ENCODE peak calls at places on chromosomes 5 and 9, in five cellular contexts. A, L, V, K and X are unnamed samples.

GRCh38 chr5:142073617-142074405 is 34.8 kb upstream of the NDFIP1 start:
- DNase-seq in A (no peak), L (no peak), V (no peak), K (no peak), X (no peak)

GRCh38 chr9:34276772-34277171 is 52.3 kb downstream of the KIF24 start:
- DNase-seq in A (no peak), L (no peak), V (no peak), K (no peak), X (no peak)

GRCh38 chr5:91146221-91146620 is 236.9 kb downstream of the ARRDC3 start:
- DNase-seq in A (no peak), L (no peak), V (no peak), K (no peak), X (no peak)

GRCh38 chr9:133144142-133144886 is 19.4 kb downstream of the GBGT1 start:
- DNase-seq in A (peak), L (peak), V (peak), K (no peak), X (peak)

GRCh38 chr5:14958196-14958595 is 86.6 kb upstream of the ANKH start:
- DNase-seq in A (no peak), L (peak), V (no peak), K (no peak), X (no peak)

GRCh38 chr5:41788800-41789395 is 81.3 kb downstream of the OXCT1 start:
- DNase-seq in A (no peak), L (no peak), V (no peak), K (no peak), X (no peak)

GRCh38 chr5:152817311-152817710 is 412.2 kb upstream of the NMUR2 start:
- DNase-seq in A (no peak), L (no peak), V (no peak), K (no peak), X (no peak)

GRCh38 chr5:74199436-74200210 is 440.9 kb downstream of the ENC1 start:
- DNase-seq in A (no peak), L (no peak), V (no peak), K (no peak), X (no peak)

GRCh38 chr5:55885359-55885758 is 34.2 kb downstream of the IL31RA start:
- DNase-seq in A (no peak), L (no peak), V (no peak), K (no peak), X (no peak)

GRCh38 chr9:136289651-136290507 is 14.0 kb downstream of the CCDC187 start:
- DNase-seq in A (no peak), L (no peak), V (no peak), K (no peak), X (no peak)

GRCh38 chr9:89786650-89787049 is 181.8 kb downstream of the GADD45G start:
- DNase-seq in A (no peak), L (no peak), V (no peak), K (no peak), X (no peak)

GRCh38 chr5:159362190-159362589 is 31.9 kb upstream of the IL12B start:
- DNase-seq in A (no peak), L (no peak), V (no peak), K (no peak), X (no peak)

GRCh38 chr9:776086-776485 is 65.4 kb upstream of the DMRT1 start:
- DNase-seq in A (no peak), L (no peak), V (no peak), K (no peak), X (no peak)

GRCh38 chr9:136511670-136512592 is 29.1 kb upstream of the SEC16A start:
- DNase-seq in A (no peak), L (no peak), V (no peak), K (no peak), X (no peak)

GRCh38 chr5:6296524-6296923 is 81.8 kb downstream of the MED10 start:
- DNase-seq in A (peak), L (no peak), V (no peak), K (no peak), X (no peak)

GRCh38 chr5:131356619-131357018 is 92.8 kb downstream of the CDC42SE2 start:
- DNase-seq in A (no peak), L (no peak), V (no peak), K (no peak), X (no peak)

GRCh38 chr5:135174315-135175096 is 140.5 kb upstream of the PITX1 start:
- DNase-seq in A (peak), L (no peak), V (no peak), K (peak), X (no peak)

GRCh38 chr5:66410056-66410455 is 186.1 kb upstream of the MAST4 start:
- DNase-seq in A (no peak), L (no peak), V (no peak), K (no peak), X (no peak)

GRCh38 chr5:117131048-117131679 is 556.5 kb upstream of the SEMA6A start:
- DNase-seq in A (no peak), L (no peak), V (peak), K (no peak), X (peak)

GRCh38 chr9:121945849-121946248 is 147.3 kb downstream of the TTLL11 start:
- DNase-seq in A (no peak), L (peak), V (no peak), K (no peak), X (no peak)

GRCh38 chr9:137070201-137070905 is at the start of gene SAPCD2:
- DNase-seq in A (peak), L (peak), V (peak), K (peak), X (peak)

GRCh38 chr9:81035171-81035570 is 654.2 kb downstream of the TLE1 start:
- DNase-seq in A (no peak), L (no peak), V (no peak), K (no peak), X (no peak)

GRCh38 chr5:80990527-80990926 is 30.4 kb downstream of the RASGRF2 start:
- DNase-seq in A (peak), L (peak), V (no peak), K (no peak), X (no peak)

GRCh38 chr5:151427258-151427657 is 20.1 kb upstream of the SLC36A1 start:
- DNase-seq in A (no peak), L (no peak), V (peak), K (peak), X (peak)
- TF ChIP-seq CTCF in A (peak), L (no peak), V (peak), K (no peak), X (peak)

GRCh38 chr5:148107608-148108007 is 43.8 kb downstream of the SPINK5 start:
- DNase-seq in A (peak), L (peak), V (no peak), K (no peak), X (no peak)
- TF ChIP-seq CTCF in A (peak), L (peak), V (no peak), K (no peak), X (no peak)

GRCh38 chr9:86034863-86035734 is 64.3 kb downstream of the GOLM1 start:
- DNase-seq in A (peak), L (peak), V (no peak), K (peak), X (peak)
- TF ChIP-seq CTCF in A (peak), L (peak), V (peak), K (peak), X (peak)

GRCh38 chr5:143575264-143575663 is 171.8 kb upstream of the NR3C1 start:
- DNase-seq in A (no peak), L (no peak), V (no peak), K (no peak), X (no peak)
- TF ChIP-seq CTCF in A (no peak), L (no peak), V (no peak), K (no peak), X (no peak)

GRCh38 chr5:115884704-115885103 is 43.0 kb downstream of the AP3S1 start:
- DNase-seq in A (no peak), L (no peak), V (no peak), K (no peak), X (no peak)

GRCh38 chr5:115888027-115888426 is 46.3 kb downstream of the AP3S1 start:
- DNase-seq in A (peak), L (no peak), V (no peak), K (no peak), X (no peak)
- TF ChIP-seq CTCF in A (no peak), L (no peak), V (no peak), K (no peak), X (no peak)

GRCh38 chr9:38066907-38067610 is 2.0 kb downstream of the SHB start:
- DNase-seq in A (peak), L (no peak), V (no peak), K (peak), X (no peak)

GRCh38 chr9:38067611-38067891 is 1.5 kb downstream of the SHB start:
- DNase-seq in A (peak), L (no peak), V (no peak), K (no peak), X (no peak)

GRCh38 chr9:38068866-38069628 is at the start of gene SHB:
- DNase-seq in A (peak), L (peak), V (no peak), K (peak), X (peak)

GRCh38 chr9:38068616-38068865 is 486 bp downstream of the SHB start:
- DNase-seq in A (peak), L (no peak), V (no peak), K (no peak), X (peak)

GRCh38 chr9:38067892-38068615 is 973 bp downstream of the SHB start:
- DNase-seq in A (peak), L (no peak), V (no peak), K (no peak), X (no peak)
- TF ChIP-seq CTCF in A (no peak), L (no peak), V (no peak), K (no peak), X (no peak)